ENCODE peak calls at places on chromosome 2, in five cellular contexts. C, Z, M, I and T are unnamed samples.

GRCh38 chr2:157875720-157876065 is 437 bp downstream of the ACVR1 start:
- DNase-seq in C (no peak), M (peak; percentile 84), Z (peak; percentile 59), I (no peak), T (no peak)

GRCh38 chr2:172865422-172865821 is 129.8 kb downstream of the RAPGEF4 start:
- DNase-seq in I (no peak), M (no peak), C (peak; percentile 48), Z (no peak), T (no peak)

GRCh38 chr2:8872821-8873432 is 35.5 kb upstream of the KIDINS220 start:
- DNase-seq in I (no peak), Z (no peak), M (peak; percentile 32), C (peak; percentile 73), T (peak; percentile 17)

GRCh38 chr2:195657634-195658540 is 861 bp downstream of the SLC39A10 start:
- DNase-seq in C (peak; percentile 87), Z (peak; percentile 50), M (peak; percentile 62), I (no peak), T (no peak)

GRCh38 chr2:215083146-215083545 is 55.3 kb downstream of the ABCA12 start:
- DNase-seq in C (no peak), Z (no peak), I (no peak), M (no peak), T (no peak)

GRCh38 chr2:86675611-86676015 is 44.5 kb upstream of the RMND5A start:
- DNase-seq in M (no peak), I (no peak), Z (no peak), C (no peak), T (no peak)

GRCh38 chr2:37573406-37573805 is 98.0 kb downstream of the CDC42EP3 start:
- DNase-seq in C (peak; percentile 68), I (no peak), Z (no peak), M (no peak), T (no peak)

GRCh38 chr2:237045449-237045848 is 40.2 kb upstream of the COPS8 start:
- DNase-seq in C (no peak), I (no peak), M (no peak), Z (no peak), T (no peak)

GRCh38 chr2:73081181-73081671 is 9.7 kb upstream of the SFXN5 start:
- DNase-seq in C (no peak), I (no peak), Z (peak; percentile 52), M (peak; percentile 36), T (no peak)

GRCh38 chr2:8906208-8906607 is 68.8 kb upstream of the KIDINS220 start:
- DNase-seq in I (no peak), Z (no peak), M (no peak), C (peak; percentile 45), T (no peak)

GRCh38 chr2:136381722-136382633 is 264.0 kb upstream of the CXCR4 start:
- DNase-seq in I (no peak), C (no peak), Z (no peak), M (no peak), T (peak; percentile 85)

GRCh38 chr2:28356095-28356911 is 36.4 kb upstream of the FOSL2 start:
- DNase-seq in Z (no peak), C (peak; percentile 91), M (peak; percentile 58), I (no peak), T (no peak)

GRCh38 chr2:190948671-190949070 is 65.3 kb downstream of the STAT1 start:
- DNase-seq in Z (no peak), M (no peak), I (no peak), C (peak; percentile 49), T (no peak)

GRCh38 chr2:220789961-220790360 is 782.1 kb downstream of the EPHA4 start:
- DNase-seq in C (peak; percentile 83), I (no peak), Z (no peak), M (no peak), T (no peak)

GRCh38 chr2:113851640-113852039 is 38.2 kb upstream of the ACTR3 start:
- DNase-seq in I (no peak), M (no peak), Z (no peak), C (peak; percentile 49), T (no peak)
- TF ChIP-seq USF2 in I (no peak), M (no peak), Z (no peak), C (no peak), T (no peak)

DNA sequence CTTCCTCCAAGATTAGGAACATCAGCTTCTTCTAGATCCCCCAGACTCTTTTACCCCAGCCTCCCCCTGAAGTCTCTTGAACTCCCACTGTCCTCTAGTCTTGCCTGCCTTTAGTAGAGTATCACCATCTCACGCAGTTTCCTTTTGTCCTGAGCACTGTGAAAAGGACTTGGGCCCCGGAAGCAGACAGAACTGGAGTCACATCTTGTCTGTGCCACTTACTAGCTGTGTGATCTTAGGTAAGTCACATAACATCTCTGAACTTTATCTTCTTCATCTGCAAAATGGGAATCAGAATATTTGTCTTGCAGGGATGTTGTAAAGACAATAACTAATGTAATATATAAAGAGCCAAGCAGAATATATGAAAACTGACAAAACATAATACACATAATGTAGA is 8.4 kb upstream of the TRABD2A start:
- DNase-seq in M (no peak), I (no peak), Z (no peak), C (no peak), T (no peak)
- TF ChIP-seq USF2 in M (no peak), I (no peak), Z (no peak), C (no peak), T (no peak)

DNA sequence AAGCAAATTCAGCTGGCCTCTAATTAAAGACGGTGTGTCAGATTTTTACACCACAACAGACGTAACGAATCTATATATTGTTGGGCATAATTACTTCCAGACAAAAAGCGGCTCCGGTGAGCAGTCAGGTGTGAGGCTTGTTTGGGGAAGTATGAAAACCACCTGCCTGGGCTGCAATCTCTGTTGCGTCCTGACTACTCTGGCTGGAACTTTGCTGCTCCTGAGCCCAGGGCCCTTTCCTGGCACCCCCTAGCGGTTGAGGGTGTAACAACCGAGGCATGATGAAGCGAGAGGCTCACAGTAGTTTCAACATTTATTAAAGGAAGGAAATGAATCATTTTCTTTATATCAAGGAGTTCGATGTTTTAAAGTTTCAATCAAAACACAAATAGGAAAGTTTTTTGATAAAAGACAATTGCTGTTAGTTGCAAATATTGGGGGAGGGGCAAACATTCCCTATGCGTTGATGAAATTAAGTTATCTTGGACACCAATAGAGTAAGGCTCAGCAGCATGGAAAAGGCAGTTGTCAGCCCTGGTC is 10.6 kb upstream of the ITGB6 start:
- DNase-seq in M (peak; percentile 81), C (peak; percentile 38), Z (peak; percentile 86), I (peak; percentile 36), T (peak; percentile 75)
- TF ChIP-seq USF2 in M (no peak), C (no peak), Z (no peak), I (no peak), T (no peak)

DNA sequence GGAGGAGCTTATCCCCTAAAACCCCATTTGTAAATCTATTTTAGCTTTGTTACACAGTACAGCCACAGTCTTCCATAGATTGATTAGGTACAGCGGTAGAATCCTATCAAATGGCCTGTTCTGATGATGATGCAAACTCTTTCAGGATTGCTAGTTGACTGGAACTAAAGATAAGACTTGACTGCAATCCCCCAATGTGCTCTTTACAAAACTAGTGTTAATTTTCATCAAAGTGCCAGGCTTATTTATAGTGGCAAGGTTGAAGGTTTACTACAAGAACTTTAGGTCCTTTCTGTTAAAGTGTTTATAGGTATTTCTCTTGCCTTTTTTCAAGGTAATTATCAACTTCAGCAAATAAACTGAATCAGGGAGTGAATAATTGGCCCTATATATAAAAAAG is 9.0 kb upstream of the OTX1 start:
- DNase-seq in M (no peak), C (no peak), Z (no peak), I (no peak), T (no peak)
- TF ChIP-seq USF2 in M (no peak), C (no peak), Z (no peak), I (no peak), T (no peak)

GRCh38 chr2:29583104-29583503 is 338.3 kb downstream of the ALK start:
- DNase-seq in I (no peak), C (peak; percentile 54), Z (no peak), M (no peak), T (peak; percentile 47)
- TF ChIP-seq USF2 in I (no peak), C (no peak), Z (no peak), M (no peak), T (no peak)